ENCODE peak calls at places on chromosomes 5 and 9, in ten cellular contexts. One of them, this sample, is unnamed.

GRCh38 chr5:79488058-79488457 is 25.9 kb downstream of the HOMER1 start:
- DNase-seq in uterus: no peak
- DNase-seq in HCT116: no peak
- DNase-seq in testis: no peak
- DNase-seq in gastrocnemius medialis: no peak
- DNase-seq in lower leg skin: no peak
- DNase-seq in body of pancreas: no peak
- DNase-seq in HepG2: no peak
- DNase-seq in heart left ventricle: no peak
- DNase-seq in endothelial cell of umbilical vein: no peak
- DNase-seq in this sample: no peak

GRCh38 chr5:127804886-127805426 is 101.8 kb downstream of the CCDC192 start:
- DNase-seq in lower leg skin: no peak
- DNase-seq in endothelial cell of umbilical vein: no peak
- DNase-seq in testis: no peak
- DNase-seq in uterus: no peak
- DNase-seq in gastrocnemius medialis: no peak
- DNase-seq in HepG2: no peak
- DNase-seq in HCT116: no peak
- DNase-seq in heart left ventricle: no peak
- DNase-seq in body of pancreas: no peak
- DNase-seq in this sample: no peak

GRCh38 chr9:16628421-16628820 is 242.0 kb downstream of the BNC2 start:
- DNase-seq in testis: no peak
- DNase-seq in heart left ventricle: no peak
- DNase-seq in endothelial cell of umbilical vein: no peak
- DNase-seq in HepG2: no peak
- DNase-seq in uterus: no peak
- DNase-seq in gastrocnemius medialis: no peak
- DNase-seq in body of pancreas: no peak
- DNase-seq in HCT116: no peak
- DNase-seq in lower leg skin: no peak
- DNase-seq in this sample: no peak

GRCh38 chr9:87541663-87542062 is 44.0 kb downstream of the DAPK1 start:
- DNase-seq in lower leg skin: no peak
- DNase-seq in body of pancreas: no peak
- DNase-seq in uterus: no peak
- DNase-seq in testis: no peak
- DNase-seq in HepG2: no peak
- DNase-seq in heart left ventricle: no peak
- DNase-seq in endothelial cell of umbilical vein: no peak
- DNase-seq in HCT116: no peak
- DNase-seq in gastrocnemius medialis: no peak
- DNase-seq in this sample: no peak

GRCh38 chr5:94776167-94776566 is 157.7 kb downstream of the SLF1 start:
- DNase-seq in lower leg skin: no peak
- DNase-seq in heart left ventricle: no peak
- DNase-seq in uterus: no peak
- DNase-seq in HCT116: no peak
- DNase-seq in testis: no peak
- DNase-seq in body of pancreas: no peak
- DNase-seq in HepG2: no peak
- DNase-seq in endothelial cell of umbilical vein: no peak
- DNase-seq in gastrocnemius medialis: no peak
- DNase-seq in this sample: no peak

GRCh38 chr9:113625456-113625855 is 161.9 kb downstream of the RGS3 start:
- DNase-seq in lower leg skin: peak; percentile 76
- DNase-seq in body of pancreas: no peak
- DNase-seq in testis: no peak
- DNase-seq in heart left ventricle: peak; percentile 16
- DNase-seq in gastrocnemius medialis: no peak
- DNase-seq in uterus: no peak
- DNase-seq in endothelial cell of umbilical vein: no peak
- DNase-seq in HepG2: no peak
- DNase-seq in HCT116: no peak
- DNase-seq in this sample: peak; percentile 48

GRCh38 chr9:125601986-125602385 is 105.0 kb downstream of the MAPKAP1 start:
- DNase-seq in heart left ventricle: no peak
- DNase-seq in testis: peak; percentile 19
- DNase-seq in body of pancreas: no peak
- DNase-seq in endothelial cell of umbilical vein: no peak
- DNase-seq in HepG2: no peak
- DNase-seq in HCT116: no peak
- DNase-seq in lower leg skin: no peak
- DNase-seq in gastrocnemius medialis: no peak
- DNase-seq in uterus: no peak
- DNase-seq in this sample: no peak

GRCh38 chr9:134295101-134295745 is 31.0 kb upstream of the RXRA start:
- DNase-seq in HepG2: no peak
- DNase-seq in gastrocnemius medialis: no peak
- DNase-seq in body of pancreas: no peak
- DNase-seq in testis: no peak
- DNase-seq in heart left ventricle: no peak
- DNase-seq in HCT116: no peak
- DNase-seq in uterus: no peak
- DNase-seq in endothelial cell of umbilical vein: no peak
- DNase-seq in lower leg skin: no peak
- DNase-seq in this sample: no peak

GRCh38 chr5:40223884-40224402 is 455.8 kb upstream of the PTGER4 start:
- DNase-seq in uterus: no peak
- DNase-seq in HCT116: no peak
- DNase-seq in heart left ventricle: no peak
- DNase-seq in HepG2: no peak
- DNase-seq in body of pancreas: no peak
- DNase-seq in gastrocnemius medialis: no peak
- DNase-seq in lower leg skin: no peak
- DNase-seq in testis: no peak
- DNase-seq in endothelial cell of umbilical vein: peak; percentile 65
- DNase-seq in this sample: no peak

GRCh38 chr5:151682240-151682639 is 4.5 kb downstream of the SPARC start:
- DNase-seq in gastrocnemius medialis: no peak
- DNase-seq in testis: no peak
- DNase-seq in lower leg skin: no peak
- DNase-seq in body of pancreas: no peak
- DNase-seq in HepG2: no peak
- DNase-seq in uterus: no peak
- DNase-seq in endothelial cell of umbilical vein: no peak
- DNase-seq in HCT116: no peak
- DNase-seq in heart left ventricle: no peak
- DNase-seq in this sample: no peak

GRCh38 chr5:151683936-151684586 is 2.7 kb downstream of the SPARC start:
- DNase-seq in heart left ventricle: no peak
- DNase-seq in gastrocnemius medialis: no peak
- DNase-seq in HepG2: no peak
- DNase-seq in testis: no peak
- DNase-seq in endothelial cell of umbilical vein: peak; percentile 25
- DNase-seq in HCT116: no peak
- DNase-seq in body of pancreas: no peak
- DNase-seq in lower leg skin: no peak
- DNase-seq in uterus: no peak
- DNase-seq in this sample: no peak

GRCh38 chr5:151683444-151683843 is 3.3 kb downstream of the SPARC start:
- DNase-seq in body of pancreas: no peak
- DNase-seq in gastrocnemius medialis: no peak
- DNase-seq in testis: no peak
- DNase-seq in heart left ventricle: no peak
- DNase-seq in uterus: no peak
- DNase-seq in endothelial cell of umbilical vein: no peak
- DNase-seq in HepG2: no peak
- DNase-seq in HCT116: no peak
- DNase-seq in lower leg skin: no peak
- DNase-seq in this sample: no peak

GRCh38 chr5:151680944-151681427 is 5.7 kb downstream of the SPARC start:
- DNase-seq in heart left ventricle: no peak
- DNase-seq in endothelial cell of umbilical vein: no peak
- DNase-seq in uterus: no peak
- DNase-seq in lower leg skin: no peak
- DNase-seq in testis: peak; percentile 55
- DNase-seq in body of pancreas: no peak
- DNase-seq in HCT116: no peak
- DNase-seq in gastrocnemius medialis: no peak
- DNase-seq in HepG2: no peak
- DNase-seq in this sample: no peak

GRCh38 chr5:151682751-151683331 is 3.9 kb downstream of the SPARC start:
- DNase-seq in lower leg skin: no peak
- DNase-seq in HCT116: no peak
- DNase-seq in testis: peak; percentile 61
- DNase-seq in endothelial cell of umbilical vein: peak; percentile 27
- DNase-seq in body of pancreas: no peak
- DNase-seq in gastrocnemius medialis: no peak
- DNase-seq in heart left ventricle: no peak
- DNase-seq in HepG2: no peak
- DNase-seq in uterus: no peak
- DNase-seq in this sample: no peak
- H3K4me3 ChIP-seq in lower leg skin: no peak overlapping the region
- H3K4me3 ChIP-seq in HCT116: no peak overlapping the region
- H3K4me3 ChIP-seq in testis: no peak overlapping the region
- H3K4me3 ChIP-seq in endothelial cell of umbilical vein: no peak overlapping the region
- H3K4me3 ChIP-seq in body of pancreas: no peak overlapping the region
- H3K4me3 ChIP-seq in gastrocnemius medialis: peak overlapping the region; percentile 66
- H3K4me3 ChIP-seq in heart left ventricle: no peak overlapping the region
- H3K4me3 ChIP-seq in HepG2: no peak overlapping the region
- H3K4me3 ChIP-seq in uterus: no peak overlapping the region
- H3K4me3 ChIP-seq in this sample: peak overlapping the region; percentile 49

GRCh38 chr5:136030956-136031611 is 2.3 kb downstream of the TGFBI start:
- DNase-seq in lower leg skin: peak; percentile 46
- DNase-seq in HepG2: no peak
- DNase-seq in heart left ventricle: no peak
- DNase-seq in HCT116: no peak
- DNase-seq in gastrocnemius medialis: no peak
- DNase-seq in testis: no peak
- DNase-seq in body of pancreas: no peak
- DNase-seq in uterus: no peak
- DNase-seq in endothelial cell of umbilical vein: no peak
- DNase-seq in this sample: no peak
- TF ChIP-seq POLR2A in lower leg skin: no peak
- TF ChIP-seq POLR2A in HepG2: no peak
- TF ChIP-seq POLR2A in heart left ventricle: no peak
- TF ChIP-seq POLR2A in HCT116: no peak
- TF ChIP-seq POLR2A in gastrocnemius medialis: no peak
- TF ChIP-seq POLR2A in testis: no peak
- TF ChIP-seq POLR2A in body of pancreas: no peak
- TF ChIP-seq POLR2A in uterus: no peak
- TF ChIP-seq POLR2A in endothelial cell of umbilical vein: no peak
- TF ChIP-seq POLR2A in this sample: no peak

GRCh38 chr9:38345851-38346755 is 46.4 kb upstream of the ALDH1B1 start:
- DNase-seq in uterus: no peak
- DNase-seq in testis: no peak
- DNase-seq in lower leg skin: no peak
- DNase-seq in gastrocnemius medialis: no peak
- DNase-seq in HCT116: no peak
- DNase-seq in heart left ventricle: no peak
- DNase-seq in endothelial cell of umbilical vein: no peak
- DNase-seq in body of pancreas: no peak
- DNase-seq in HepG2: no peak
- DNase-seq in this sample: no peak
- H3K4me3 ChIP-seq in uterus: no peak overlapping the region
- H3K4me3 ChIP-seq in testis: no peak overlapping the region
- H3K4me3 ChIP-seq in lower leg skin: no peak overlapping the region
- H3K4me3 ChIP-seq in gastrocnemius medialis: no peak overlapping the region
- H3K4me3 ChIP-seq in HCT116: no peak overlapping the region
- H3K4me3 ChIP-seq in heart left ventricle: no peak overlapping the region
- H3K4me3 ChIP-seq in endothelial cell of umbilical vein: no peak overlapping the region
- H3K4me3 ChIP-seq in body of pancreas: no peak overlapping the region
- H3K4me3 ChIP-seq in HepG2: no peak overlapping the region
- H3K4me3 ChIP-seq in this sample: no peak overlapping the region

GRCh38 chr5:32989815-32990214 is 278.7 kb downstream of the NPR3 start:
- DNase-seq in HepG2: no peak
- DNase-seq in lower leg skin: no peak
- DNase-seq in HCT116: no peak
- DNase-seq in heart left ventricle: no peak
- DNase-seq in uterus: no peak
- DNase-seq in testis: no peak
- DNase-seq in body of pancreas: no peak
- DNase-seq in endothelial cell of umbilical vein: no peak
- DNase-seq in gastrocnemius medialis: no peak
- DNase-seq in this sample: no peak
- TF ChIP-seq POLR2A in HepG2: no peak
- TF ChIP-seq POLR2A in lower leg skin: no peak
- TF ChIP-seq POLR2A in HCT116: no peak
- TF ChIP-seq POLR2A in heart left ventricle: no peak
- TF ChIP-seq POLR2A in uterus: no peak
- TF ChIP-seq POLR2A in testis: no peak
- TF ChIP-seq POLR2A in body of pancreas: no peak
- TF ChIP-seq POLR2A in endothelial cell of umbilical vein: no peak
- TF ChIP-seq POLR2A in gastrocnemius medialis: no peak
- TF ChIP-seq POLR2A in this sample: no peak

GRCh38 chr9:8859416-8859815 is 1059.8 kb upstream of the DMAC1 start:
- DNase-seq in testis: no peak
- DNase-seq in HepG2: no peak
- DNase-seq in HCT116: no peak
- DNase-seq in endothelial cell of umbilical vein: no peak
- DNase-seq in uterus: no peak
- DNase-seq in heart left ventricle: no peak
- DNase-seq in lower leg skin: no peak
- DNase-seq in gastrocnemius medialis: no peak
- DNase-seq in body of pancreas: no peak
- DNase-seq in this sample: no peak
- H3K4me3 ChIP-seq in testis: no peak overlapping the region
- H3K4me3 ChIP-seq in HepG2: no peak overlapping the region
- H3K4me3 ChIP-seq in HCT116: no peak overlapping the region
- H3K4me3 ChIP-seq in endothelial cell of umbilical vein: no peak overlapping the region
- H3K4me3 ChIP-seq in uterus: no peak overlapping the region
- H3K4me3 ChIP-seq in heart left ventricle: no peak overlapping the region
- H3K4me3 ChIP-seq in lower leg skin: no peak overlapping the region
- H3K4me3 ChIP-seq in gastrocnemius medialis: no peak overlapping the region
- H3K4me3 ChIP-seq in body of pancreas: no peak overlapping the region
- H3K4me3 ChIP-seq in this sample: no peak overlapping the region

GRCh38 chr9:122349201-122349600 is 21.6 kb upstream of the PTGS1 start:
- DNase-seq in HCT116: no peak
- DNase-seq in HepG2: no peak
- DNase-seq in endothelial cell of umbilical vein: no peak
- DNase-seq in testis: no peak
- DNase-seq in body of pancreas: no peak
- DNase-seq in gastrocnemius medialis: no peak
- DNase-seq in heart left ventricle: no peak
- DNase-seq in uterus: no peak
- DNase-seq in lower leg skin: no peak
- DNase-seq in this sample: no peak

GRCh38 chr9:122348791-122349190 is 22.0 kb upstream of the PTGS1 start:
- DNase-seq in heart left ventricle: no peak
- DNase-seq in body of pancreas: no peak
- DNase-seq in gastrocnemius medialis: no peak
- DNase-seq in lower leg skin: no peak
- DNase-seq in endothelial cell of umbilical vein: no peak
- DNase-seq in HepG2: peak; percentile 75
- DNase-seq in uterus: no peak
- DNase-seq in HCT116: no peak
- DNase-seq in testis: no peak
- DNase-seq in this sample: no peak

GRCh38 chr9:122348288-122348777 is 22.5 kb upstream of the PTGS1 start:
- DNase-seq in body of pancreas: no peak
- DNase-seq in endothelial cell of umbilical vein: peak; percentile 39
- DNase-seq in HCT116: no peak
- DNase-seq in lower leg skin: no peak
- DNase-seq in heart left ventricle: no peak
- DNase-seq in testis: no peak
- DNase-seq in gastrocnemius medialis: no peak
- DNase-seq in uterus: no peak
- DNase-seq in HepG2: no peak
- DNase-seq in this sample: no peak

GRCh38 chr9:122346478-122347347 is 24.1 kb upstream of the PTGS1 start:
- DNase-seq in HepG2: peak; percentile 7
- DNase-seq in testis: peak; percentile 30
- DNase-seq in body of pancreas: peak; percentile 48
- DNase-seq in HCT116: no peak
- DNase-seq in endothelial cell of umbilical vein: peak; percentile 59
- DNase-seq in heart left ventricle: peak; percentile 73
- DNase-seq in gastrocnemius medialis: no peak
- DNase-seq in lower leg skin: peak; percentile 88
- DNase-seq in uterus: peak; percentile 39
- DNase-seq in this sample: no peak

GRCh38 chr9:122347348-122348287 is 23.2 kb upstream of the PTGS1 start:
- DNase-seq in HepG2: peak; percentile 36
- DNase-seq in endothelial cell of umbilical vein: no peak
- DNase-seq in HCT116: no peak
- DNase-seq in lower leg skin: no peak
- DNase-seq in uterus: no peak
- DNase-seq in body of pancreas: peak; percentile 32
- DNase-seq in heart left ventricle: no peak
- DNase-seq in gastrocnemius medialis: no peak
- DNase-seq in testis: no peak
- DNase-seq in this sample: no peak
- TF ChIP-seq POLR2A in HepG2: no peak
- TF ChIP-seq POLR2A in endothelial cell of umbilical vein: peak; percentile 33
- TF ChIP-seq POLR2A in HCT116: no peak
- TF ChIP-seq POLR2A in lower leg skin: no peak
- TF ChIP-seq POLR2A in uterus: no peak
- TF ChIP-seq POLR2A in body of pancreas: no peak
- TF ChIP-seq POLR2A in heart left ventricle: no peak
- TF ChIP-seq POLR2A in gastrocnemius medialis: no peak
- TF ChIP-seq POLR2A in testis: no peak
- TF ChIP-seq POLR2A in this sample: no peak

This sample was measured in suprapubic skin.